ENCODE peak calls at places on chromosome 10, in nine cellular contexts. E is cardiac fibroblast, B is lower lobe of right lung, Z is T-helper 1 cell, Q is fibroblast of the aortic adventitia, D is left kidney, U is KBM-7, N is kidney glomerular epithelial cell, H is T-helper 9 cell. J is an unnamed sample.
A peak's percentile ranks its signal among the peaks of the same experiment; 100 is the strongest.

GRCh38 chr10:2436933-2437332 is 630.4 kb upstream of the PFKP start:
- DNase-seq in E (no peak), D (no peak), B (no peak), Z (no peak), U (no peak), N (no peak), H (no peak), Q (no peak), J (no peak)

GRCh38 chr10:132299381-132300336 is 8.1 kb downstream of the STK32C start:
- DNase-seq in U (no peak), E (no peak), B (no peak), H (no peak), Z (no peak), N (no peak), Q (no peak), D (no peak), J (no peak)

GRCh38 chr10:58896229-58896628 is 280.2 kb upstream of the PHYHIPL start:
- DNase-seq in E (no peak), D (no peak), N (no peak), B (no peak), Z (no peak), U (no peak), H (no peak), Q (no peak), J (no peak)

GRCh38 chr10:47027812-47028260 is 116.6 kb downstream of the PTPN20 start:
- DNase-seq in Z (no peak), Q (no peak), N (no peak), B (no peak), E (no peak), U (no peak), H (no peak), D (no peak), J (no peak)

GRCh38 chr10:112791447-112791846 is 158.6 kb upstream of the TCF7L2 start:
- DNase-seq in N (no peak), Q (no peak), B (no peak), U (no peak), D (no peak), H (no peak), Z (no peak), E (no peak), J (no peak)

GRCh38 chr10:95300140-95300539 is 9.3 kb upstream of the PDLIM1 start:
- DNase-seq in Q (no peak), H (no peak), Z (no peak), D (no peak), U (no peak), B (no peak), N (no peak), E (no peak), J (no peak)

GRCh38 chr10:110212119-110213006 is 5.0 kb downstream of the MXI1 start:
- DNase-seq in Q (no peak), U (peak; percentile 79), B (peak; percentile 66), Z (peak; percentile 46), D (no peak), E (no peak), N (no peak), H (no peak), J (no peak)

GRCh38 chr10:54800677-54801480 is at the start of gene PCDH15:
- DNase-seq in Z (no peak), H (no peak), E (peak; percentile 14), Q (no peak), B (no peak), D (peak; percentile 91), N (peak; percentile 48), U (peak; percentile 0), J (no peak)

GRCh38 chr10:75528392-75528791 is 97.0 kb downstream of the LRMDA start:
- DNase-seq in E (no peak), B (no peak), U (no peak), N (no peak), H (no peak), Z (no peak), D (no peak), Q (no peak), J (no peak)

GRCh38 chr10:96524745-96525144 is 11.0 kb upstream of the TLL2 start:
- DNase-seq in B (no peak), Q (no peak), D (no peak), U (no peak), N (no peak), Z (no peak), H (no peak), E (peak; percentile 7), J (no peak)

GRCh38 chr10:118395919-118396318 is 53.8 kb upstream of the FAM204A start:
- DNase-seq in B (no peak), D (no peak), U (no peak), N (no peak), Z (no peak), E (no peak), Q (no peak), H (no peak), J (no peak)

GRCh38 chr10:97081621-97082235 is 104.0 kb downstream of the SLIT1 start:
- DNase-seq in D (peak; percentile 89), H (peak; percentile 55), N (peak; percentile 52), E (peak; percentile 67), Q (peak; percentile 62), Z (peak; percentile 50), U (peak; percentile 69), B (no peak), J (no peak)

GRCh38 chr10:24713086-24713485 is 10.6 kb downstream of the ARHGAP21 start:
- DNase-seq in E (no peak), N (no peak), Z (no peak), H (no peak), D (no peak), Q (no peak), B (no peak), U (no peak), J (no peak)

GRCh38 chr10:43253461-43254198 is 13.2 kb downstream of the RASGEF1A start:
- DNase-seq in B (no peak), E (no peak), U (no peak), Q (no peak), Z (no peak), H (no peak), N (no peak), D (no peak), J (no peak)

GRCh38 chr10:60524541-60524940 is 134.9 kb upstream of the ANK3 start:
- DNase-seq in Q (peak; percentile 28), U (no peak), Z (no peak), N (no peak), B (no peak), E (peak; percentile 11), H (no peak), D (no peak), J (peak; percentile 2)

GRCh38 chr10:63819753-63820347 is 298.6 kb downstream of the REEP3 start:
- DNase-seq in H (no peak), D (peak; percentile 79), N (peak; percentile 64), E (peak; percentile 87), Q (peak; percentile 82), U (peak; percentile 37), Z (no peak), B (peak; percentile 65), J (no peak)

GRCh38 chr10:119206603-119207366 is 586 bp upstream of the GRK5 start:
- DNase-seq in N (peak; percentile 64), B (peak; percentile 78), Q (peak; percentile 72), U (peak; percentile 80), E (peak; percentile 77), H (peak; percentile 58), Z (peak; percentile 54), D (peak; percentile 92), J (no peak)

J was measured in GM04503.